ENCODE peak calls at places on chromosome 3, in ten cellular contexts. U is cardiac muscle cell; G is HFF-Myc; R is OCI-LY7; L is stimulated activated CD4-positive, alpha-beta T cell treated with anti-CD3 and anti-CD28 coated beads, Interleukin-4, amount 100 ng/mL, for 48 hours; Z is esophagus squamous epithelium; M is adipocyte; O is CD8-positive, alpha-beta memory T cell; N is RCC 7860; Q is SW480. S is an unnamed sample.

GRCh38 chr3:155805204-155805801 is 775 bp downstream of the C3orf33 start:
- DNase-seq in U (peak), M (no peak), R (no peak), N (no peak), G (no peak), O (no peak), L (peak), Z (no peak), Q (no peak), S (no peak)

GRCh38 chr3:129439381-129439816 is 349 bp downstream of the MBD4 start:
- DNase-seq in L (peak), O (no peak), N (no peak), G (no peak), R (peak), U (no peak), Q (peak), M (peak), Z (peak), S (peak)

GRCh38 chr3:52401021-52401420 is 43.9 kb downstream of the SEMA3G start:
- DNase-seq in L (no peak), G (no peak), M (no peak), R (no peak), Q (no peak), Z (no peak), U (no peak), N (no peak), O (no peak), S (no peak)

GRCh38 chr3:179324270-179324754 is 1.5 kb downstream of the ZNF639 start:
- DNase-seq in M (peak), N (peak), G (no peak), Z (no peak), L (no peak), U (peak), O (peak), Q (no peak), R (peak), S (peak)

GRCh38 chr3:20190991-20191390 is 5.0 kb upstream of the SGO1 start:
- DNase-seq in L (no peak), Q (no peak), M (no peak), G (no peak), O (no peak), N (no peak), Z (no peak), U (no peak), R (no peak), S (no peak)

GRCh38 chr3:81302045-81302444 is 459.4 kb downstream of the GBE1 start:
- DNase-seq in M (peak), R (peak), G (peak), N (peak), Q (peak), O (no peak), U (peak), Z (no peak), L (peak), S (peak)

GRCh38 chr3:175432338-175433025 is 573.3 kb downstream of the NAALADL2 start:
- DNase-seq in Q (no peak), L (no peak), G (peak), O (no peak), M (peak), R (no peak), Z (no peak), N (no peak), U (peak), S (no peak)

GRCh38 chr3:99774467-99774866 is 43.2 kb upstream of the CMSS1 start:
- DNase-seq in R (no peak), Z (no peak), U (peak), L (no peak), M (peak), O (no peak), N (peak), Q (no peak), G (peak), S (peak)

GRCh38 chr3:120475722-120476385 is 25.1 kb upstream of the FSTL1 start:
- DNase-seq in G (no peak), U (peak), R (no peak), Q (no peak), O (no peak), Z (no peak), N (no peak), L (no peak), M (no peak), S (no peak)

GRCh38 chr3:33096103-33096868 is 660 bp downstream of the GLB1 start:
- DNase-seq in U (peak), O (peak), Q (peak), Z (no peak), N (no peak), R (peak), G (no peak), L (peak), M (peak), S (peak)

GRCh38 chr3:66220066-66220465 is 735 bp upstream of the SLC25A26 start:
- DNase-seq in G (no peak), L (no peak), U (no peak), Q (peak), N (no peak), R (no peak), M (peak), Z (no peak), O (no peak), S (no peak)

GRCh38 chr3:44529927-44530326 is 25.1 kb upstream of the ZKSCAN7 start:
- DNase-seq in G (no peak), Q (no peak), U (peak), N (no peak), Z (no peak), L (no peak), R (peak), O (no peak), M (peak), S (peak)

GRCh38 chr3:8318002-8318649 is 183.5 kb upstream of the LMCD1 start:
- DNase-seq in Q (no peak), N (no peak), G (no peak), Z (no peak), L (no peak), M (peak), R (no peak), O (no peak), U (no peak), S (no peak)

GRCh38 chr3:46089237-46090011 is 62.1 kb upstream of the XCR1 start:
- DNase-seq in N (peak), O (no peak), M (peak), Q (peak), L (no peak), Z (no peak), U (peak), R (no peak), G (no peak), S (peak)

GRCh38 chr3:30129765-30130164 is 476.6 kb upstream of the TGFBR2 start:
- DNase-seq in R (no peak), L (no peak), U (no peak), Q (no peak), Z (no peak), M (no peak), O (no peak), N (no peak), G (no peak), S (no peak)

GRCh38 chr3:195059006-195059350 is 212.0 kb downstream of the XXYLT1 start:
- DNase-seq in R (no peak), O (no peak), U (peak), L (no peak), N (no peak), Z (peak), G (no peak), M (no peak), Q (no peak), S (no peak)

GRCh38 chr3:122961146-122961545 is 66.4 kb downstream of the SEMA5B start:
- DNase-seq in N (no peak), M (peak), Q (no peak), L (no peak), U (peak), O (no peak), Z (no peak), R (no peak), G (peak), S (no peak)

GRCh38 chr3:108441081-108441507 is 69.3 kb downstream of the MYH15 start:
- DNase-seq in G (no peak), M (no peak), Q (no peak), L (no peak), R (no peak), N (no peak), O (no peak), U (no peak), Z (no peak), S (no peak)

GRCh38 chr3:4806535-4807108 is 172.6 kb upstream of the BHLHE40 start:
- DNase-seq in R (no peak), Q (no peak), N (no peak), M (no peak), L (no peak), O (no peak), G (no peak), U (no peak), Z (no peak), S (no peak)

GRCh38 chr3:69746119-69746518 is 6.9 kb downstream of the MITF start:
- DNase-seq in G (no peak), N (no peak), O (no peak), U (peak), Q (no peak), R (no peak), M (peak), Z (no peak), L (no peak), S (no peak)

GRCh38 chr3:54771050-54771449 is 156.8 kb downstream of the LRTM1 start:
- DNase-seq in Z (no peak), G (no peak), N (no peak), R (no peak), L (no peak), U (no peak), Q (no peak), M (no peak), O (no peak), S (no peak)

GRCh38 chr3:148146947-148147346 is 550.8 kb upstream of the AGTR1 start:
- DNase-seq in R (no peak), U (peak), N (no peak), G (peak), Z (no peak), O (no peak), L (no peak), Q (no peak), M (peak), S (no peak)

GRCh38 chr3:134742202-134742601 is 52.9 kb upstream of the EPHB1 start:
- DNase-seq in N (no peak), G (no peak), O (no peak), Q (no peak), Z (no peak), M (no peak), R (no peak), L (no peak), U (no peak), S (no peak)

GRCh38 chr3:175956964-175957363 is 1097.8 kb downstream of the NAALADL2 start:
- DNase-seq in N (no peak), U (peak), Q (peak), R (peak), Z (no peak), M (peak), L (no peak), G (no peak), O (no peak), S (no peak)

GRCh38 chr3:62749130-62749529 is 126.1 kb downstream of the CADPS start:
- DNase-seq in O (no peak), G (no peak), N (no peak), Q (no peak), R (no peak), M (no peak), Z (no peak), U (no peak), L (no peak), S (no peak)

GRCh38 chr3:122415104-122415744 is 638 bp downstream of the WDR5B start:
- DNase-seq in O (peak), M (peak), R (peak), Q (peak), N (peak), U (peak), Z (no peak), G (no peak), L (peak), S (peak)

GRCh38 chr3:127049390-127049789 is 66.5 kb downstream of the PLXNA1 start:
- DNase-seq in G (no peak), L (no peak), N (no peak), O (no peak), R (no peak), Q (peak), M (no peak), Z (no peak), U (no peak), S (no peak)

GRCh38 chr3:125318859-125319258 is 56.3 kb downstream of the ZNF148 start:
- DNase-seq in Q (no peak), M (no peak), N (no peak), L (no peak), G (no peak), R (no peak), Z (no peak), O (no peak), U (no peak), S (no peak)

GRCh38 chr3:133943639-133944131 is 48.0 kb upstream of the RAB6B start:
- DNase-seq in Q (peak), L (no peak), R (no peak), M (peak), G (no peak), N (peak), Z (no peak), O (no peak), U (peak), S (no peak)

GRCh38 chr3:189566550-189566949 is 64.6 kb upstream of the TP63 start:
- DNase-seq in U (no peak), L (no peak), Z (no peak), O (no peak), Q (no peak), G (no peak), R (no peak), M (no peak), N (no peak), S (no peak)

GRCh38 chr3:191376742-191377141 is 46.4 kb upstream of the UTS2B start:
- DNase-seq in Q (no peak), Z (no peak), O (no peak), N (peak), R (no peak), G (peak), U (peak), L (no peak), M (peak), S (no peak)

GRCh38 chr3:72694398-72694797 is 153.8 kb downstream of the SHQ1 start:
- DNase-seq in G (peak), Q (no peak), O (no peak), L (no peak), N (no peak), R (no peak), U (peak), Z (no peak), M (no peak), S (no peak)

GRCh38 chr3:41693799-41694198 is 268.1 kb downstream of the ULK4 start:
- DNase-seq in M (peak), R (no peak), U (no peak), Q (no peak), O (no peak), G (no peak), N (no peak), L (no peak), Z (no peak), S (no peak)

GRCh38 chr3:182609575-182610156 is 183.6 kb upstream of the ATP11B start:
- DNase-seq in G (no peak), U (no peak), L (no peak), R (no peak), Z (no peak), Q (peak), O (no peak), N (no peak), M (no peak), S (no peak)

GRCh38 chr3:98599647-98600411 is 6.4 kb upstream of the CPOX start:
- DNase-seq in U (no peak), Z (no peak), M (peak), N (no peak), Q (no peak), R (no peak), L (no peak), O (no peak), G (no peak), S (no peak)

GRCh38 chr3:52498134-52499054 is 3.3 kb downstream of the STAB1 start:
- DNase-seq in O (no peak), U (peak), G (no peak), M (no peak), L (no peak), R (no peak), N (peak), Z (no peak), Q (no peak), S (no peak)

GRCh38 chr3:16382852-16383251 is 117.8 kb downstream of the OXNAD1 start:
- DNase-seq in L (no peak), R (no peak), Z (no peak), O (no peak), Q (no peak), G (no peak), N (no peak), U (no peak), M (no peak), S (peak)